ENCODE peak calls at places on chromosome 5, in nine cellular contexts. J is Panc1, U is A549, T is transverse colon, E is Peyer's patch, B is fibroblast of lung, F is breast epithelium, A is gastrocnemius medialis, D is mesendoderm. Q is an unnamed sample.

GRCh38 chr5:176647870-176648466 is 684 bp downstream of the TSPAN17 start:
- DNase-seq in T (peak; percentile 77), U (no peak), D (peak; percentile 33), F (peak; percentile 66), J (no peak), B (peak; percentile 17), A (peak; percentile 11), E (peak; percentile 67), Q (no peak)

GRCh38 chr5:151079838-151080619 is 805 bp downstream of the TNIP1 start:
- DNase-seq in E (no peak), T (no peak), B (peak; percentile 79), D (no peak), A (no peak), U (peak; percentile 58), J (no peak), F (no peak), Q (no peak)

GRCh38 chr5:87400305-87400899 is 12.3 kb downstream of the CCNH start:
- DNase-seq in J (no peak), F (no peak), A (no peak), T (no peak), B (peak; percentile 27), E (no peak), D (no peak), U (peak; percentile 48), Q (no peak)

GRCh38 chr5:157612071-157612476 is 36.5 kb upstream of the ADAM19 start:
- DNase-seq in D (no peak), F (no peak), E (no peak), J (no peak), T (no peak), U (no peak), A (no peak), B (peak; percentile 67), Q (no peak)

GRCh38 chr5:32736842-32737241 is 25.7 kb downstream of the NPR3 start:
- DNase-seq in E (no peak), J (no peak), B (no peak), A (no peak), F (no peak), U (no peak), D (no peak), T (no peak), Q (no peak)

GRCh38 chr5:171418982-171419662 is at the start of gene FGF18:
- DNase-seq in B (peak; percentile 79), T (peak; percentile 20), A (no peak), D (peak; percentile 93), E (peak; percentile 74), J (no peak), F (no peak), U (peak; percentile 79), Q (no peak)

GRCh38 chr5:56402273-56403223 is 169.4 kb upstream of the ANKRD55 start:
- DNase-seq in J (no peak), T (no peak), B (peak; percentile 28), A (no peak), E (no peak), U (no peak), D (peak; percentile 52), F (no peak), Q (no peak)

GRCh38 chr5:163712011-163712410 is 206.6 kb downstream of the MAT2B start:
- DNase-seq in F (no peak), T (no peak), A (no peak), E (no peak), D (peak; percentile 28), U (no peak), J (no peak), B (peak; percentile 6), Q (no peak)

GRCh38 chr5:147180751-147181150 is 54.1 kb upstream of the STK32A start:
- DNase-seq in J (no peak), D (no peak), U (no peak), A (no peak), F (no peak), B (peak; percentile 63), T (no peak), E (no peak), Q (no peak)

GRCh38 chr5:76144892-76145291 is 61.7 kb downstream of the SV2C start:
- DNase-seq in B (no peak), J (no peak), T (no peak), A (no peak), U (no peak), E (no peak), D (peak; percentile 16), F (no peak), Q (no peak)

GRCh38 chr5:151739395-151739794 is 19.0 kb downstream of the ATOX1 start:
- DNase-seq in A (no peak), B (peak; percentile 60), E (no peak), F (no peak), J (no peak), D (peak; percentile 57), T (no peak), U (no peak), Q (no peak)

GRCh38 chr5:132025403-132025971 is 14.0 kb upstream of the ACSL6 start:
- DNase-seq in U (no peak), A (no peak), T (no peak), J (no peak), E (no peak), B (no peak), F (no peak), D (no peak), Q (no peak)

GRCh38 chr5:42923710-42924109 is 112.0 kb upstream of the SELENOP start:
- DNase-seq in A (no peak), F (no peak), J (no peak), D (no peak), E (no peak), U (no peak), B (no peak), T (no peak), Q (no peak)

GRCh38 chr5:129904102-129904666 is at the start of gene CHSY3:
- DNase-seq in F (peak; percentile 59), B (peak; percentile 86), A (peak; percentile 75), J (no peak), D (peak; percentile 89), E (peak; percentile 83), U (peak; percentile 75), T (peak; percentile 78), Q (no peak)

DNA sequence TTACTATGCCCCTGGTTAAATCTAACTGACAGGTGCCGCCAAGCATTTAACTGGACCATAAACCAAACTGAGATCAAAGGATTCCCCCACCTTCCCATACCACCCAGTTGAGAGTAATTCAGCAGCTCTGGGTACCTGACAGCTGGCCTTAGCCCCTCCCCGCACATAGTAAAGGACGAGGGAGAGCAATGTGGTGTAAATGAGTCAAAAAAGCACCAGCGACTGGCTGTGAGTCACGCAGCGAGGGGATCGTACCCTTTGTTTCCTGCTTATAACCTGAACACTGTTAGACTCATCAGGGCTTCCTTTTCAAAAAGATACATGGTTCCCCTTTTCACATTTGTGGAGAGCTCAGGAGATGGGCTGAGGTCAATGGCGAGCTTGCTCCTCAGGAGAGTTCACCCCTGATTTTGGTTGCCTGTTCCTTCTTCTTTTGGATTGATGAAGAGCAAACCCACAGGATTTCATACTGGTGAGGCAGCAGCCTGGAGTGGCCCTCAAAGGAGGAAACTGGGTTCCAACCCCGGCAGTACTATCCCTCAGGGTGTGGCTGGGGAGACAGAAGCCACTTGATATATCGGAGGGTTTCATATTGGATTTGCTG is 71.5 kb downstream of the ANKRD33B start:
- DNase-seq in T (no peak), J (no peak), F (no peak), E (no peak), B (peak; percentile 81), A (no peak), U (no peak), D (no peak), Q (no peak)
- H3K4me3 ChIP-seq in T (no peak overlapping the region), J (no peak overlapping the region), F (no peak overlapping the region), E (no peak overlapping the region), B (no peak overlapping the region), A (no peak overlapping the region), U (no peak overlapping the region), D (no peak overlapping the region), Q (no peak overlapping the region)

GRCh38 chr5:125011014-125011413 is 264.6 kb upstream of the ZNF608 start:
- DNase-seq in T (no peak), J (no peak), F (no peak), E (no peak), B (no peak), U (no peak), A (no peak), D (no peak), Q (no peak)

GRCh38 chr5:125002727-125003598 is 256.5 kb upstream of the ZNF608 start:
- DNase-seq in D (no peak), A (no peak), U (no peak), T (no peak), B (peak; percentile 58), J (no peak), F (no peak), E (no peak), Q (no peak)

GRCh38 chr5:125004009-125004408 is 257.6 kb upstream of the ZNF608 start:
- DNase-seq in D (no peak), B (no peak), F (no peak), E (no peak), J (no peak), A (no peak), T (no peak), U (no peak), Q (no peak)

GRCh38 chr5:125005287-125005686 is 258.8 kb upstream of the ZNF608 start:
- DNase-seq in F (no peak), J (no peak), D (no peak), E (no peak), U (no peak), B (no peak), T (no peak), A (no peak), Q (no peak)

GRCh38 chr5:125006011-125006685 is 259.7 kb upstream of the ZNF608 start:
- DNase-seq in A (no peak), T (no peak), J (no peak), U (no peak), B (no peak), D (peak; percentile 57), F (no peak), E (no peak), Q (no peak)
- H3K4me1 ChIP-seq in A (no peaks in the 10 kb centered on the region), T (no peaks in the 10 kb centered on the region), J (peaks cover 22% of the 10 kb centered on the region), U (peaks cover 2% of the 10 kb centered on the region), B (no peaks in the 10 kb centered on the region), D (peaks cover 2% of the 10 kb centered on the region), F (no peaks in the 10 kb centered on the region), E (peaks cover 5% of the 10 kb centered on the region), Q (no peaks in the 10 kb centered on the region)

GRCh38 chr5:111755942-111756353 is 1.0 kb downstream of the NREP start:
- DNase-seq in A (no peak), U (no peak), E (no peak), F (no peak), J (no peak), T (no peak), B (peak; percentile 67), D (peak; percentile 33), Q (no peak)
- H3K4me3 ChIP-seq in A (peak overlapping the region; percentile 75), U (no peak overlapping the region), E (no peak overlapping the region), F (peak overlapping the region; percentile 60), J (peak overlapping the region; percentile 60), T (peak overlapping the region; percentile 58), B (peak overlapping the region; percentile 90), D (peak overlapping the region; percentile 9), Q (no peak overlapping the region)

DNA sequence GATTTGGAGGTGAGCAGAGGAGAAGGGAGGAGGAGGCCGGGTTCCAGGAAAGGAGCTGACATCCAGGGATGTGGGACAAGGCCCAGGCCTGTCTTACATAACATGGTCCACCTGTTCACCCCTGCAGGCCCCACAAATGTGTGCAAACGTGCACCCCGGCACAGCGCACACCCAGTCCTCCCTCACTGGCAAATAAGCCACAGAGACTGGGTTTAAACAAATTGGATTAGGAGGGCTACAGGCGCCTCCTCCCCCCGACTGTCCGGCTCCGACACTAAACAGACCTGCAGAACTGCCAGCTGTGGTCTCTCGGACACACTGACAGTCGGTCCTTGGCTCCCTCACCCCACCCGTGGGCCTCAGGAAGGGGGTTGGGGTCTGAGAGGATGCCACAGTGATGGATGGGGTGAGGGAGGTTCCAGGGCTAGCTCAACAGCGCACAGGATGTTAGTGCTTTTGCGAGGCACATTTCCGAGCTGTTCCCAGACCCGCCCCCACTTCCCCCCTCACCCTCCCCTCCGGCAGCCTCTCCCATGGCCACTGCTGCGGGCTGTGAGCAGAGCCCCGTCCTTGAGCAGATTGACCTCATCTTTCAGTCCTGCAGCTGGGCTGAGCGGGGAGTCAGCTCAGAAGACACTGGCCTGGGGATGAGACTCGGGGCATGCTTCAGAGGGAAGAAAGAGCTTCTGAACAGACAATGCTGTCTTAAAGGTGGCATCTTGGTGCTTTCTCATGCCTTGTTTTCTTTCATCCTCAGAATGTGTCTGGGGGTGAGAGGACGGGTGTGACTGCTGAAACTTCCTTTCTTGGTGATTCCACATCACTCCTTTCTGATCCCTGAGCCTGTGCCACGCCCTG is 43.6 kb upstream of the IL17B start:
- DNase-seq in B (peak; percentile 88), F (no peak), E (no peak), U (no peak), D (peak; percentile 83), J (no peak), A (no peak), T (peak; percentile 47), Q (no peak)
- H3K4me1 ChIP-seq in B (peaks cover 74% of the 10 kb centered on the region), F (peaks cover 19% of the 10 kb centered on the region), E (no peaks in the 10 kb centered on the region), U (peaks cover 18% of the 10 kb centered on the region), D (peaks cover 9% of the 10 kb centered on the region), J (peaks cover 6% of the 10 kb centered on the region), A (peaks cover 9% of the 10 kb centered on the region), T (peaks cover 61% of the 10 kb centered on the region), Q (peaks cover 4% of the 10 kb centered on the region)